ENCODE peak calls at places on chromosomes 1 and 21, in eight cellular contexts. L is activated T-cell treated with anti-CD3 and anti-CD28 coated beads, Interleukin-2, amount 50 U/mL, for 48 hours; D is osteocyte; S is H7; P is lung microvascular endothelial cell; E is cardiac muscle cell; M is left cardiac atrium; F is vagina. N is an unnamed sample.

GRCh38 chr1:27544818-27545612 is 55.0 kb upstream of the WASF2 start:
- DNase-seq in L (no peak), D (no peak), S (no peak), P (no peak), E (no peak), M (peak), F (no peak), N (no peak)

GRCh38 chr1:243944429-243945160 is 94.6 kb upstream of the AKT3 start:
- DNase-seq in L (no peak), D (no peak), S (peak), P (peak), E (peak), M (no peak), F (no peak), N (no peak)

GRCh38 chr1:54995013-54995760 is 3.5 kb upstream of the BSND start:
- DNase-seq in L (no peak), D (no peak), S (peak), P (no peak), E (no peak), M (no peak), F (no peak), N (no peak)

GRCh38 chr1:76841460-76841859 is 25.8 kb upstream of the ST6GALNAC5 start:
- DNase-seq in L (no peak), D (no peak), S (no peak), P (no peak), E (no peak), M (no peak), F (no peak), N (no peak)

GRCh38 chr21:15759469-15759868 is 29.7 kb downstream of the USP25 start:
- DNase-seq in L (no peak), D (no peak), S (no peak), P (no peak), E (no peak), M (no peak), F (no peak), N (no peak)

GRCh38 chr1:109570414-109570813 is 22.0 kb downstream of the GNAI3 start:
- DNase-seq in L (no peak), D (no peak), S (no peak), P (peak), E (peak), M (no peak), F (no peak), N (no peak)

GRCh38 chr1:21270086-21270689 is 20.1 kb downstream of the ECE1 start:
- DNase-seq in L (peak), D (no peak), S (peak), P (peak), E (peak), M (peak), F (no peak), N (no peak)

GRCh38 chr21:33217168-33217567 is 12.6 kb upstream of the IFNAR2 start:
- DNase-seq in L (no peak), D (no peak), S (no peak), P (no peak), E (no peak), M (no peak), F (no peak), N (no peak)

GRCh38 chr21:44329086-44329889 is 9.9 kb downstream of the CFAP410 start:
- DNase-seq in L (no peak), D (no peak), S (no peak), P (no peak), E (no peak), M (no peak), F (no peak), N (no peak)

GRCh38 chr21:34771512-34772028 is 102.8 kb downstream of the CLIC6 start:
- DNase-seq in L (no peak), D (no peak), S (no peak), P (peak), E (no peak), M (no peak), F (no peak), N (no peak)

GRCh38 chr1:86515597-86515996 is 31.3 kb upstream of the CLCA4 start:
- DNase-seq in L (no peak), D (no peak), S (peak), P (peak), E (peak), M (no peak), F (no peak), N (no peak)

GRCh38 chr1:208369050-208369449 is 124.9 kb upstream of the PLXNA2 start:
- DNase-seq in L (no peak), D (no peak), S (no peak), P (no peak), E (no peak), M (no peak), F (no peak), N (no peak)